ENCODE peak calls at places on chromosomes 5 and 9, in nine cellular contexts. V is body of pancreas; W is endodermal cell; I is right lobe of liver; Y is foreskin keratinocyte; Z is PC-3; S is tibial artery; X is fibroblast of lung; Q is CD8-positive, alpha-beta T cell. M is an unnamed sample.

GRCh38 chr5:68303754-68304420 is 88.3 kb downstream of the PIK3R1 start:
- DNase-seq in V (peak), W (no peak), I (no peak), Y (no peak), Z (no peak), S (no peak), X (no peak), Q (no peak), M (no peak)

GRCh38 chr9:90729351-90729750 is 72.3 kb upstream of the SYK start:
- DNase-seq in V (no peak), W (no peak), I (no peak), Y (no peak), Z (no peak), S (no peak), X (no peak), Q (no peak), M (no peak)

GRCh38 chr5:141514330-141515111 is 25.6 kb downstream of the PCDHGC5 start:
- DNase-seq in V (no peak), W (peak), I (no peak), Y (peak), Z (no peak), S (no peak), X (peak), Q (no peak), M (peak)

GRCh38 chr9:107491081-107492053 is 1.8 kb upstream of the KLF4 start:
- DNase-seq in V (peak), W (peak), I (peak), Y (no peak), Z (no peak), S (peak), X (peak), Q (no peak), M (no peak)

GRCh38 chr9:33443047-33443446 is 4.3 kb downstream of the AQP3 start:
- DNase-seq in V (peak), W (no peak), I (no peak), Y (no peak), Z (peak), S (no peak), X (no peak), Q (no peak), M (peak)

GRCh38 chr9:36791204-36791948 is 218.7 kb downstream of the MELK start:
- DNase-seq in V (no peak), W (peak), I (no peak), Y (no peak), Z (peak), S (no peak), X (no peak), Q (no peak), M (no peak)

GRCh38 chr5:150836703-150837102 is 9.6 kb upstream of the IRGM start:
- DNase-seq in V (no peak), W (peak), I (no peak), Y (no peak), Z (no peak), S (no peak), X (no peak), Q (no peak), M (no peak)

GRCh38 chr5:150486402-150487198 is 21.3 kb upstream of the NDST1 start:
- DNase-seq in V (peak), W (peak), I (peak), Y (no peak), Z (peak), S (peak), X (peak), Q (peak), M (peak)

GRCh38 chr5:144333336-144333920 is 162.8 kb downstream of the KCTD16 start:
- DNase-seq in V (no peak), W (no peak), I (no peak), Y (peak), Z (no peak), S (no peak), X (no peak), Q (no peak), M (peak)

GRCh38 chr9:128027166-128027539 is 40.0 kb downstream of the NAIF1 start:
- DNase-seq in V (no peak), W (no peak), I (no peak), Y (no peak), Z (no peak), S (no peak), X (no peak), Q (peak), M (no peak)

GRCh38 chr9:120733190-120733589 is 18.9 kb upstream of the MEGF9 start:
- DNase-seq in V (peak), W (no peak), I (peak), Y (no peak), Z (no peak), S (peak), X (peak), Q (no peak), M (no peak)

GRCh38 chr5:55027589-55027988 is 3.5 kb downstream of the GZMK start:
- DNase-seq in V (no peak), W (no peak), I (no peak), Y (no peak), Z (no peak), S (no peak), X (no peak), Q (no peak), M (no peak)

GRCh38 chr5:37717613-37718431 is 122.0 kb downstream of the GDNF start:
- DNase-seq in V (peak), W (no peak), I (peak), Y (peak), Z (peak), S (no peak), X (peak), Q (no peak), M (peak)

GRCh38 chr5:73967347-73967746 is 341.4 kb downstream of the ARHGEF28 start:
- DNase-seq in V (no peak), W (no peak), I (no peak), Y (no peak), Z (no peak), S (no peak), X (no peak), Q (no peak), M (no peak)

GRCh38 chr5:28542968-28543367 is 1504.6 kb upstream of the CDH9 start:
- DNase-seq in V (no peak), W (no peak), I (no peak), Y (peak), Z (peak), S (no peak), X (peak), Q (no peak), M (peak)

GRCh38 chr5:14153932-14154646 is 10.9 kb downstream of the TRIO start:
- DNase-seq in V (peak), W (peak), I (no peak), Y (no peak), Z (peak), S (peak), X (peak), Q (no peak), M (peak)

GRCh38 chr5:123950701-123951100 is 438.7 kb downstream of the CSNK1G3 start:
- DNase-seq in V (no peak), W (no peak), I (no peak), Y (no peak), Z (peak), S (no peak), X (peak), Q (no peak), M (no peak)

GRCh38 chr5:161545701-161546462 is 643 bp downstream of the GABRB2 start:
- DNase-seq in V (no peak), W (peak), I (no peak), Y (no peak), Z (no peak), S (no peak), X (no peak), Q (no peak), M (no peak)

GRCh38 chr9:2709645-2710101 is 7.6 kb upstream of the KCNV2 start:
- DNase-seq in V (no peak), W (no peak), I (no peak), Y (no peak), Z (no peak), S (no peak), X (no peak), Q (no peak), M (no peak)

GRCh38 chr9:135028956-135029355 is 58.5 kb upstream of the OLFM1 start:
- DNase-seq in V (no peak), W (no peak), I (no peak), Y (no peak), Z (no peak), S (no peak), X (no peak), Q (no peak), M (no peak)

GRCh38 chr5:118700510-118700909 is 287.8 kb downstream of the DTWD2 start:
- DNase-seq in V (no peak), W (no peak), I (no peak), Y (no peak), Z (no peak), S (no peak), X (no peak), Q (no peak), M (no peak)

GRCh38 chr9:38075272-38075671 is 6.2 kb upstream of the SHB start:
- DNase-seq in V (no peak), W (peak), I (peak), Y (no peak), Z (no peak), S (no peak), X (no peak), Q (no peak), M (no peak)

GRCh38 chr9:20188616-20189212 is 399.9 kb upstream of the SLC24A2 start:
- DNase-seq in V (no peak), W (no peak), I (no peak), Y (no peak), Z (no peak), S (no peak), X (no peak), Q (no peak), M (no peak)

GRCh38 chr5:74199005-74199404 is 441.5 kb downstream of the ENC1 start:
- DNase-seq in V (no peak), W (no peak), I (no peak), Y (no peak), Z (no peak), S (no peak), X (peak), Q (no peak), M (no peak)

GRCh38 chr9:136297016-136297691 is 6.7 kb downstream of the CCDC187 start:
- DNase-seq in V (peak), W (no peak), I (peak), Y (peak), Z (peak), S (no peak), X (no peak), Q (no peak), M (peak)

GRCh38 chr9:129384887-129385614 is 207.0 kb upstream of the IER5L start:
- DNase-seq in V (no peak), W (no peak), I (no peak), Y (no peak), Z (no peak), S (peak), X (no peak), Q (no peak), M (no peak)

GRCh38 chr9:21432640-21433425 is 7.4 kb upstream of the IFNA1 start:
- DNase-seq in V (no peak), W (no peak), I (no peak), Y (no peak), Z (no peak), S (no peak), X (no peak), Q (no peak), M (no peak)

GRCh38 chr5:179820127-179820482 is 600 bp upstream of the SQSTM1 start:
- DNase-seq in V (no peak), W (no peak), I (no peak), Y (no peak), Z (no peak), S (no peak), X (no peak), Q (no peak), M (no peak)

GRCh38 chr9:122810306-122810946 is 10.5 kb downstream of the OR1K1 start:
- DNase-seq in V (peak), W (peak), I (peak), Y (peak), Z (peak), S (peak), X (peak), Q (peak), M (peak)

GRCh38 chr9:16645970-16646369 is 224.5 kb downstream of the BNC2 start:
- DNase-seq in V (no peak), W (no peak), I (no peak), Y (no peak), Z (no peak), S (no peak), X (no peak), Q (no peak), M (no peak)

GRCh38 chr9:2299156-2299842 is 284.2 kb downstream of the SMARCA2 start:
- DNase-seq in V (peak), W (no peak), I (no peak), Y (no peak), Z (peak), S (no peak), X (no peak), Q (no peak), M (no peak)

GRCh38 chr5:88879724-88880123 is 3.3 kb downstream of the MEF2C start:
- DNase-seq in V (no peak), W (no peak), I (no peak), Y (no peak), Z (peak), S (no peak), X (no peak), Q (no peak), M (no peak)

GRCh38 chr5:172106511-172107356 is 81.3 kb downstream of the STK10 start:
- DNase-seq in V (peak), W (peak), I (peak), Y (no peak), Z (peak), S (no peak), X (no peak), Q (peak), M (peak)

GRCh38 chr9:133956520-133957076 is 35.5 kb downstream of the VAV2 start:
- DNase-seq in V (peak), W (peak), I (no peak), Y (no peak), Z (no peak), S (no peak), X (peak), Q (no peak), M (no peak)

GRCh38 chr5:4880304-4880741 is 259.8 kb upstream of the ADAMTS16 start:
- DNase-seq in V (no peak), W (peak), I (no peak), Y (no peak), Z (no peak), S (no peak), X (no peak), Q (no peak), M (no peak)

GRCh38 chr9:134321957-134322741 is 4.1 kb upstream of the RXRA start:
- DNase-seq in V (peak), W (no peak), I (peak), Y (no peak), Z (no peak), S (peak), X (no peak), Q (no peak), M (no peak)

GRCh38 chr5:129135633-129136032 is 41.1 kb downstream of the ISOC1 start:
- DNase-seq in V (no peak), W (peak), I (no peak), Y (no peak), Z (peak), S (no peak), X (no peak), Q (no peak), M (no peak)
- TF ChIP-seq CTCF in V (no peak), W (peak), I (no peak), Y (peak), Z (peak), S (no peak), X (no peak), Q (no peak), M (no peak)

GRCh38 chr5:252546-252945 is 18.9 kb upstream of the PDCD6 start:
- DNase-seq in V (no peak), W (no peak), I (no peak), Y (no peak), Z (peak), S (no peak), X (no peak), Q (no peak), M (no peak)
- H3K27ac ChIP-seq in V (peak), W (no peak), I (no peak), Y (no peak), Z (peak), S (no peak), X (no peak), Q (no peak), M (peak)

DNA sequence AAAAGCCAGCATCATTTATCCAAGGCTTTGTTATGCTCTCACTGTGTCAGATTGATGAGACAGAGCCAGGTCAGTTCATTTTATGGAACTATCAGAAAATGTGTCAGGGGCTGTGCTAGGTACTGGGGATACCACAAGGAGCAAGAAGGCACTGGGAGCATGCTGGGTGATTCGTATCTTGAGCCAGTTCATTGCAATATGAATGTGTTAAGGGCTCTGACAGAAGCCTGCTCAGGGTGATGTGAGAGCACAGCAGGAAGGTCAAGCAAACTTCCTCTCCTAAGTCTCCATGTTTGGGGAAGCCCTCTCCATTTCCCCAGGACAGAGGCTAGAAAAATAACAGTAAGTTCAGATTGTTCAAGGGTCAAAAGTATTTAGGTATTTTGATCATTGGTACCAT is 19.8 kb downstream of the C7 start:
- DNase-seq in V (no peak), W (peak), I (no peak), Y (no peak), Z (peak), S (no peak), X (no peak), Q (no peak), M (no peak)
- TF ChIP-seq CTCF in V (no peak), W (no peak), I (no peak), Y (no peak), Z (no peak), S (no peak), X (no peak), Q (no peak), M (no peak)

DNA sequence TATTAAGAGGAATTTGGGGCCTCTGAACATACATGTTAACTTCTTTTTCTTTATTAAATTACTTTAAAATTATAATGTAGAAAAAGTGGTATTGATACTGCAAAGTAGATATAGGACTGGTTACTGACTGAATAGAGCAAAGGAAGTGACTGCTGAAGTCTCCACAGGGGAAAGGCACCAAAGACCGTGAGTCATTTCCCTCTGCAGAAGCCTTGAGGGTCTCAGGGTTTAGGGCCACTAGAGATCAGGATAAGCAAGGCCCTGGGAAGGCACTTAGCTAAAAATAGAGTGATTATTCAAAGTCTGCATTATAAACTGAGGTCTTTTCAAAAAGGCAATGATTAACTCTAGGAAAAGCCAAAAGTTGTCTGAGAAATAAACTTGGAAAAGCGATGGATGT is 44.7 kb upstream of the ITGA1 start:
- DNase-seq in V (no peak), W (no peak), I (no peak), Y (no peak), Z (no peak), S (no peak), X (no peak), Q (no peak), M (no peak)
- H3K27ac ChIP-seq in V (no peak), W (no peak), I (no peak), Y (no peak), Z (no peak), S (peak), X (no peak), Q (no peak), M (no peak)

M was measured in RWPE1.